ENCODE peak calls at places on chromosome 21, in ten cellular contexts. U is stimulated activated CD8-positive, alpha-beta memory T cell treated with anti-CD3 and anti-CD28 coated beads, Interleukin-12 subunit alpha, Interleukin-12 subunit beta, amount 100 ng/mL, for 4 hours; E is T-helper 9 cell; K is right lobe of liver; G is amniotic stem cell; B is suprapubic skin; N is non-pigmented ciliary epithelial cell; P is bronchial epithelial cell; D is HS-5; S is KBM-7. Y is an unnamed sample.

GRCh38 chr21:39685236-39685635 is 59.7 kb upstream of the IGSF5 start:
- DNase-seq in S (no peak), E (no peak), P (no peak), G (no peak), B (no peak), U (no peak), N (no peak), K (no peak), D (no peak), Y (no peak)

GRCh38 chr21:41888749-41889376 is 9.7 kb upstream of the PRDM15 start:
- DNase-seq in K (no peak), S (no peak), D (no peak), B (no peak), P (no peak), U (no peak), N (no peak), E (no peak), G (no peak), Y (no peak)

GRCh38 chr21:42523211-42523610 is 9.6 kb downstream of the SLC37A1 start:
- DNase-seq in P (no peak), E (no peak), N (no peak), U (no peak), D (no peak), K (no peak), S (no peak), B (peak; percentile 67), G (no peak), Y (no peak)

GRCh38 chr21:42513985-42514882 is 582 bp downstream of the SLC37A1 start:
- DNase-seq in P (no peak), G (no peak), K (peak; percentile 78), N (no peak), S (peak; percentile 34), B (peak; percentile 77), U (peak; percentile 48), D (no peak), E (peak; percentile 48), Y (peak; percentile 57)

GRCh38 chr21:16241500-16241963 is 511.8 kb downstream of the USP25 start:
- DNase-seq in D (no peak), S (peak; percentile 72), B (no peak), E (no peak), K (no peak), P (no peak), N (no peak), G (no peak), U (no peak), Y (no peak)

GRCh38 chr21:38223893-38224540 is 32.8 kb upstream of the KCNJ15 start:
- DNase-seq in E (no peak), D (no peak), B (no peak), K (no peak), N (no peak), U (no peak), S (peak; percentile 26), G (no peak), P (no peak), Y (no peak)

GRCh38 chr21:15282666-15283065 is 217.9 kb upstream of the NRIP1 start:
- DNase-seq in B (no peak), K (no peak), E (no peak), G (no peak), U (no peak), D (no peak), P (peak; percentile 22), N (no peak), S (no peak), Y (no peak)

GRCh38 chr21:44926364-44927101 is 5.8 kb upstream of the ITGB2 start:
- DNase-seq in S (peak; percentile 56), D (no peak), N (no peak), G (no peak), U (no peak), P (peak; percentile 44), B (no peak), E (peak; percentile 50), K (peak; percentile 53), Y (peak; percentile 67)

GRCh38 chr21:35506352-35506751 is 457.2 kb upstream of the RUNX1 start:
- DNase-seq in B (no peak), G (no peak), S (no peak), P (no peak), D (no peak), K (no peak), N (no peak), E (no peak), U (no peak), Y (no peak)

GRCh38 chr21:16115461-16115860 is 385.7 kb downstream of the USP25 start:
- DNase-seq in S (no peak), U (no peak), K (no peak), P (no peak), N (no peak), E (no peak), D (no peak), G (no peak), B (no peak), Y (no peak)

GRCh38 chr21:17250651-17251294 is 262.1 kb upstream of the CXADR start:
- DNase-seq in E (no peak), S (no peak), D (no peak), P (no peak), K (no peak), G (no peak), B (no peak), N (no peak), U (no peak), Y (no peak)

GRCh38 chr21:26597981-26598380 is 24.9 kb upstream of the CYYR1 start:
- DNase-seq in D (no peak), E (no peak), K (no peak), S (no peak), B (no peak), G (no peak), N (no peak), P (peak; percentile 77), U (no peak), Y (no peak)

GRCh38 chr21:46253610-46254124 is 25.1 kb upstream of the LSS start:
- DNase-seq in D (no peak), P (no peak), E (peak; percentile 14), K (no peak), N (no peak), U (no peak), G (no peak), B (no peak), S (peak; percentile 93), Y (peak; percentile 48)

GRCh38 chr21:32807717-32808380 is 36.3 kb upstream of the PAXBP1 start:
- DNase-seq in U (no peak), S (no peak), N (no peak), B (no peak), E (no peak), P (peak; percentile 30), G (no peak), D (no peak), K (no peak), Y (no peak)

GRCh38 chr21:16587141-16587570 is 857.4 kb downstream of the USP25 start:
- DNase-seq in K (peak; percentile 84), S (no peak), P (peak; percentile 85), G (no peak), U (no peak), N (no peak), B (no peak), E (no peak), D (no peak), Y (no peak)

GRCh38 chr21:29849735-29850176 is 90.0 kb downstream of the GRIK1 start:
- DNase-seq in G (peak; percentile 21), E (peak; percentile 1), P (peak; percentile 59), D (peak; percentile 18), K (no peak), N (peak; percentile 23), S (peak; percentile 79), B (no peak), U (no peak), Y (peak; percentile 14)

GRCh38 chr21:25647632-25648031 is 8.6 kb downstream of the JAM2 start:
- DNase-seq in D (no peak), B (no peak), S (peak; percentile 56), U (no peak), N (no peak), P (no peak), G (no peak), E (no peak), K (no peak), Y (no peak)

GRCh38 chr21:36282568-36283230 is 37.3 kb upstream of the MORC3 start:
- DNase-seq in E (no peak), S (no peak), B (no peak), U (no peak), N (no peak), P (no peak), G (no peak), D (no peak), K (no peak), Y (no peak)

GRCh38 chr21:25963186-25963585 is 207.4 kb downstream of the APP start:
- DNase-seq in U (no peak), D (peak; percentile 42), K (no peak), B (no peak), N (no peak), S (no peak), P (peak; percentile 84), E (no peak), G (no peak), Y (no peak)

GRCh38 chr21:41369105-41369914 is 7.5 kb downstream of the MX2 start:
- DNase-seq in S (peak; percentile 10), P (no peak), U (no peak), N (no peak), E (peak; percentile 27), G (no peak), D (no peak), K (peak; percentile 54), B (peak; percentile 80), Y (peak; percentile 37)

GRCh38 chr21:40179167-40179566 is 311.9 kb downstream of the PCP4 start:
- DNase-seq in N (no peak), K (no peak), E (no peak), P (no peak), U (no peak), D (no peak), B (peak; percentile 64), G (no peak), S (no peak), Y (no peak)

GRCh38 chr21:42991992-42992740 is 17.8 kb downstream of the PKNOX1 start:
- DNase-seq in G (peak; percentile 78), U (no peak), S (no peak), D (peak; percentile 77), N (peak; percentile 78), P (peak; percentile 27), E (no peak), B (no peak), K (no peak), Y (no peak)

GRCh38 chr21:45322960-45323461 is 35.3 kb upstream of the POFUT2 start:
- DNase-seq in E (no peak), P (no peak), B (no peak), K (peak; percentile 51), G (no peak), D (no peak), U (no peak), S (no peak), N (no peak), Y (peak; percentile 54)

GRCh38 chr21:46377789-46378188 is 53.8 kb downstream of the PCNT start:
- DNase-seq in E (no peak), P (peak; percentile 50), U (no peak), B (no peak), K (no peak), D (no peak), S (no peak), G (no peak), N (no peak), Y (no peak)

GRCh38 chr21:19844334-19844733 is 1153.9 kb upstream of the NCAM2 start:
- DNase-seq in U (no peak), K (no peak), E (no peak), G (no peak), B (no peak), D (no peak), P (no peak), N (no peak), S (no peak), Y (no peak)

GRCh38 chr21:40754466-40754865 is 92.5 kb downstream of the DSCAM start:
- DNase-seq in K (no peak), B (no peak), P (no peak), D (no peak), E (no peak), G (no peak), U (no peak), N (no peak), S (no peak), Y (no peak)

GRCh38 chr21:46115441-46116188 is 17.7 kb downstream of the COL6A2 start:
- DNase-seq in D (no peak), N (no peak), S (no peak), P (no peak), K (peak; percentile 55), U (no peak), E (no peak), G (no peak), B (no peak), Y (no peak)

GRCh38 chr21:33078907-33079582 is 9.1 kb downstream of the OLIG1 start:
- DNase-seq in D (peak; percentile 18), N (peak; percentile 28), P (peak; percentile 83), S (peak; percentile 81), K (no peak), E (no peak), B (no peak), G (no peak), U (peak; percentile 22), Y (no peak)